ENCODE peak calls at places on chromosomes 1 and 21, in eight cellular contexts. G is Calu3, W is nephron progenitor cell, T is OCI-LY7, H is stomach, K is left ventricle myocardium inferior, B is endothelial cell, S is fibroblast of mammary gland. Z is an unnamed sample.

GRCh38 chr1:228154021-228154684 is 4.4 kb downstream of the GJC2 start:
- DNase-seq in G (no peak), W (no peak), T (no peak), H (no peak), K (peak; percentile 6), B (no peak), S (no peak), Z (no peak)

GRCh38 chr1:28864695-28865094 is 49.7 kb upstream of the EPB41 start:
- DNase-seq in G (no peak), W (no peak), T (no peak), H (no peak), K (no peak), B (no peak), S (no peak), Z (no peak)

GRCh38 chr1:245873883-245874671 is 633.0 kb downstream of the SMYD3 start:
- DNase-seq in G (no peak), W (no peak), T (no peak), H (no peak), K (no peak), B (no peak), S (peak; percentile 32), Z (peak; percentile 3)

GRCh38 chr1:160360227-160360695 is 6.6 kb upstream of the NHLH1 start:
- DNase-seq in G (no peak), W (no peak), T (no peak), H (no peak), K (no peak), B (no peak), S (no peak), Z (no peak)

GRCh38 chr21:36212513-36212780 is 55.8 kb downstream of the DOP1B start:
- DNase-seq in G (no peak), W (no peak), T (no peak), H (no peak), K (no peak), B (no peak), S (no peak), Z (no peak)

GRCh38 chr1:225768662-225769426 is 8.8 kb upstream of the SRP9 start:
- DNase-seq in G (no peak), W (no peak), T (no peak), H (no peak), K (no peak), B (no peak), S (no peak), Z (no peak)

GRCh38 chr1:101144868-101145808 is 91.7 kb upstream of the S1PR1 start:
- DNase-seq in G (no peak), W (no peak), T (no peak), H (no peak), K (no peak), B (no peak), S (no peak), Z (no peak)

GRCh38 chr1:27335506-27336422 is 6.1 kb upstream of the SYTL1 start:
- DNase-seq in G (no peak), W (no peak), T (no peak), H (no peak), K (no peak), B (no peak), S (no peak), Z (no peak)

GRCh38 chr21:39137248-39138186 is 45.7 kb downstream of the PSMG1 start:
- DNase-seq in G (no peak), W (peak; percentile 45), T (no peak), H (no peak), K (no peak), B (no peak), S (peak; percentile 25), Z (no peak)

GRCh38 chr1:81880781-81881180 is 80.0 kb downstream of the ADGRL2 start:
- DNase-seq in G (no peak), W (no peak), T (no peak), H (no peak), K (no peak), B (no peak), S (no peak), Z (no peak)

GRCh38 chr1:219544163-219544846 is 68.6 kb downstream of the ZC3H11B start:
- DNase-seq in G (no peak), W (no peak), T (no peak), H (no peak), K (no peak), B (no peak), S (no peak), Z (no peak)

GRCh38 chr1:179781962-179782361 is 38.9 kb downstream of the FAM163A start:
- DNase-seq in G (no peak), W (no peak), T (no peak), H (peak; percentile 46), K (peak; percentile 76), B (no peak), S (peak; percentile 37), Z (no peak)

GRCh38 chr1:74356493-74356892 is 121.3 kb downstream of the TNNI3K start:
- DNase-seq in G (no peak), W (no peak), T (no peak), H (no peak), K (no peak), B (no peak), S (no peak), Z (no peak)

GRCh38 chr1:173411835-173412742 is 65.0 kb upstream of the PRDX6 start:
- DNase-seq in G (no peak), W (no peak), T (peak; percentile 41), H (no peak), K (no peak), B (no peak), S (peak; percentile 93), Z (no peak)

GRCh38 chr1:75124510-75124909 is 9.7 kb upstream of the LHX8 start:
- DNase-seq in G (no peak), W (no peak), T (no peak), H (no peak), K (no peak), B (no peak), S (no peak), Z (no peak)

GRCh38 chr1:64811131-64811530 is 66.3 kb downstream of the RAVER2 start:
- DNase-seq in G (no peak), W (no peak), T (no peak), H (no peak), K (no peak), B (no peak), S (no peak), Z (no peak)

GRCh38 chr1:204380293-204380831 is 20.6 kb upstream of the PLEKHA6 start:
- DNase-seq in G (peak; percentile 33), W (no peak), T (no peak), H (no peak), K (no peak), B (no peak), S (no peak), Z (peak; percentile 87)

GRCh38 chr21:32916522-32917099 is 109.1 kb upstream of the OLIG2 start:
- DNase-seq in G (peak; percentile 15), W (no peak), T (peak; percentile 31), H (no peak), K (no peak), B (no peak), S (peak; percentile 5), Z (no peak)
- TF ChIP-seq CTCF in G (no peak), W (no peak), T (peak; percentile 69), H (no peak), K (no peak), B (peak; percentile 42), S (peak; percentile 37), Z (peak; percentile 5)

GRCh38 chr1:175376194-175376593 is 183.6 kb upstream of the KIAA0040 start:
- DNase-seq in G (no peak), W (no peak), T (peak; percentile 63), H (no peak), K (no peak), B (no peak), S (peak; percentile 12), Z (peak; percentile 4)
- TF ChIP-seq CTCF in G (no peak), W (no peak), T (peak; percentile 84), H (no peak), K (peak; percentile 20), B (no peak), S (peak; percentile 19), Z (peak; percentile 78)

GRCh38 chr1:94044891-94045290 is 76.1 kb downstream of the ABCA4 start:
- DNase-seq in G (no peak), W (no peak), T (no peak), H (no peak), K (no peak), B (no peak), S (no peak), Z (no peak)
- TF ChIP-seq CTCF in G (no peak), W (no peak), T (no peak), H (no peak), K (no peak), B (no peak), S (no peak), Z (no peak)

DNA sequence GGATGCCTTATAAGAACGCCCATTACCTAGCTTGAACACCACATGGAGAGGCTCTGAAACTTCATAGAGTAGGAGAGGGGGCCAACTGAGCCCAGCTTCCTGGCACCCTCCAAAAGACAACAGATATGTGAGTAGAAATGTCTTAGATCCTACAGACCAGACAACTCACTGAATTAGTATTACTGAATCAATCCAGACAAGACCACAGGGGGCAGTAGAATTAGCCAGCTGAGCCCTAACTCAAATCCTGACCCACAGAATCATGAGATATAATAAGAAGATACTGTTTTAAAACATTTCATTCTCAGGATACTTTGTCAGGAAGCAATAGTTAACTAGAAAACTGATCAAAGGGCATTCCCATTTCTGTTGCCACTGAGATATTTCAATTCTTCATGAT is 45.8 kb upstream of the C1orf21 start:
- DNase-seq in G (no peak), W (no peak), T (no peak), H (no peak), K (no peak), B (no peak), S (peak; percentile 13), Z (no peak)
- TF ChIP-seq CTCF in G (peak; percentile 12), W (no peak), T (no peak), H (no peak), K (peak; percentile 35), B (peak; percentile 11), S (peak; percentile 37), Z (peak; percentile 13)

GRCh38 chr1:54591127-54591756 is 32.1 kb downstream of the FAM151A start:
- DNase-seq in G (no peak), W (no peak), T (no peak), H (no peak), K (no peak), B (no peak), S (peak; percentile 10), Z (no peak)
- TF ChIP-seq CTCF in G (no peak), W (no peak), T (no peak), H (no peak), K (no peak), B (no peak), S (no peak), Z (no peak)

DNA sequence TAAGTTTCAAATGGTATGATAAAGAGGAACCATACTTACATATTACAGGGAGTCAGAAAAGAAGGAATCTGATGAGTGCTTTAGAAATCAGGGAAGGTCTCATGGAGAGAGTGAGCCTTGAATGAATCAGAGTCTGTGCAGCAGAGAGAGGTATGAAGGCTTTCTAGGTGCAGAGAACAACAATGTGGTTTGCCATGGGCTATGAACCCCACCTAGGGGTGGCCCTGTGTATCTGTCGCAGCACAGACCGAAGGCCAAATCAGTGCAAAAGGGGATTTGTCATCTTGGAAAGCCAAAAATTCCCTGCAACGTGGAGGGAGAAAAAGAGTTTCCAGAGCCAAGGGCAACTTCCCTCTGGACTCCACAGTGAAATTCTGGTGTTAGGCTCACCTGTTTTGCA is 3.5 kb downstream of the PAPPA2 start:
- DNase-seq in G (peak; percentile 43), W (no peak), T (peak; percentile 8), H (no peak), K (no peak), B (peak; percentile 23), S (peak; percentile 18), Z (no peak)
- TF ChIP-seq CTCF in G (peak; percentile 64), W (peak; percentile 51), T (peak; percentile 68), H (no peak), K (peak; percentile 48), B (peak; percentile 55), S (peak; percentile 42), Z (peak; percentile 56)

Z was measured in LNCaP clone FGC.